ENCODE peak calls at places on chromosome 3, in seven cellular contexts. S is anterior cingulate cortex; G is gastrocnemius medialis; O is foreskin fibroblast; P is CD8-positive, alpha-beta T cell; A is GM13977; N is amygdala. V is an unnamed sample.

GRCh38 chr3:55873523-55874254 is 386.6 kb upstream of the WNT5A start:
- DNase-seq in S (no peak), G (no peak), O (peak), P (no peak), A (no peak), N (no peak), V (no peak)

GRCh38 chr3:193297421-193297820 is 56.4 kb downstream of the PLAAT1 start:
- DNase-seq in S (no peak), G (no peak), O (no peak), P (no peak), A (no peak), N (no peak), V (no peak)

GRCh38 chr3:118472586-118472985 is 562.1 kb downstream of the IGSF11 start:
- DNase-seq in S (no peak), G (no peak), O (no peak), P (no peak), A (no peak), N (no peak), V (no peak)

GRCh38 chr3:49158108-49158709 is 7.9 kb downstream of the CCDC71 start:
- DNase-seq in S (no peak), G (no peak), O (peak), P (peak), A (peak), N (peak), V (peak)

GRCh38 chr3:10182950-10183349 is 18.2 kb downstream of the IRAK2 start:
- DNase-seq in S (no peak), G (no peak), O (no peak), P (no peak), A (no peak), N (no peak), V (no peak)

GRCh38 chr3:169966951-169967915 is 626 bp downstream of the SEC62 start:
- DNase-seq in S (no peak), G (peak), O (peak), P (no peak), A (peak), N (peak), V (peak)

GRCh38 chr3:77321646-77322045 is 281.7 kb downstream of the ROBO2 start:
- DNase-seq in S (no peak), G (no peak), O (peak), P (no peak), A (no peak), N (no peak), V (no peak)

GRCh38 chr3:181782306-181782924 is 70.7 kb downstream of the SOX2 start:
- DNase-seq in S (no peak), G (no peak), O (no peak), P (no peak), A (no peak), N (no peak), V (no peak)

GRCh38 chr3:149486726-149487125 is 12.2 kb downstream of the TM4SF4 start:
- DNase-seq in S (no peak), G (no peak), O (no peak), P (no peak), A (no peak), N (no peak), V (no peak)

GRCh38 chr3:133376805-133377204 is 23.1 kb upstream of the BFSP2 start:
- DNase-seq in S (no peak), G (no peak), O (peak), P (no peak), A (no peak), N (no peak), V (no peak)